ENCODE peak calls at places on chromosomes 7 and 10, in four cellular contexts. L, V, R and T are unnamed samples.

GRCh38 chr7:121058975-121059374 is 70.5 kb downstream of the CPED1 start:
- DNase-seq in L (no peak), V (no peak), R (no peak), T (no peak)

GRCh38 chr10:33460461-33461294 is 126.2 kb upstream of the NRP1 start:
- DNase-seq in L (no peak), V (no peak), R (no peak), T (no peak)

GRCh38 chr7:112452102-112452888 is 2.0 kb downstream of the IFRD1 start:
- DNase-seq in L (peak), V (no peak), R (peak), T (peak)

GRCh38 chr7:134919240-134919641 is 67.1 kb upstream of the AGBL3 start:
- DNase-seq in L (no peak), V (no peak), R (no peak), T (no peak)

GRCh38 chr7:95427914-95428516 is 6.8 kb downstream of the PON2 start:
- DNase-seq in L (no peak), V (no peak), R (peak), T (no peak)

GRCh38 chr7:30924624-30925023 is 13.0 kb downstream of the AQP1 start:
- DNase-seq in L (no peak), V (no peak), R (no peak), T (no peak)

GRCh38 chr10:49310460-49310859 is 11.5 kb downstream of the C10orf71 start:
- DNase-seq in L (no peak), V (no peak), R (no peak), T (no peak)

GRCh38 chr10:8444630-8445029 is 390.1 kb downstream of the GATA3 start:
- DNase-seq in L (no peak), V (no peak), R (no peak), T (peak)

GRCh38 chr7:81908220-81908619 is 138.4 kb upstream of the HGF start:
- DNase-seq in L (no peak), V (no peak), R (no peak), T (no peak)

GRCh38 chr10:101557541-101557940 is 30.5 kb downstream of the POLL start:
- DNase-seq in L (no peak), V (no peak), R (no peak), T (no peak)

GRCh38 chr10:117215079-117215478 is 17.8 kb downstream of the KCNK18 start:
- DNase-seq in L (no peak), V (no peak), R (no peak), T (no peak)

GRCh38 chr7:82293467-82293866 is 150.1 kb downstream of the CACNA2D1 start:
- DNase-seq in L (no peak), V (no peak), R (no peak), T (no peak)

GRCh38 chr10:91613411-91614253 is 19.2 kb downstream of the PPP1R3C start:
- DNase-seq in L (peak), V (no peak), R (no peak), T (no peak)

GRCh38 chr7:92644406-92645113 is 54.4 kb upstream of the FAM133B start:
- DNase-seq in L (no peak), V (no peak), R (no peak), T (no peak)

GRCh38 chr7:135508853-135509588 is 881 bp downstream of the CNOT4 start:
- DNase-seq in L (peak), V (peak), R (peak), T (peak)

GRCh38 chr7:120988591-120989299 is at the start of gene CPED1:
- DNase-seq in L (peak), V (no peak), R (peak), T (peak)

GRCh38 chr7:1070544-1071342 is 17.2 kb upstream of the GPER1 start:
- DNase-seq in L (no peak), V (no peak), R (no peak), T (no peak)

DNA sequence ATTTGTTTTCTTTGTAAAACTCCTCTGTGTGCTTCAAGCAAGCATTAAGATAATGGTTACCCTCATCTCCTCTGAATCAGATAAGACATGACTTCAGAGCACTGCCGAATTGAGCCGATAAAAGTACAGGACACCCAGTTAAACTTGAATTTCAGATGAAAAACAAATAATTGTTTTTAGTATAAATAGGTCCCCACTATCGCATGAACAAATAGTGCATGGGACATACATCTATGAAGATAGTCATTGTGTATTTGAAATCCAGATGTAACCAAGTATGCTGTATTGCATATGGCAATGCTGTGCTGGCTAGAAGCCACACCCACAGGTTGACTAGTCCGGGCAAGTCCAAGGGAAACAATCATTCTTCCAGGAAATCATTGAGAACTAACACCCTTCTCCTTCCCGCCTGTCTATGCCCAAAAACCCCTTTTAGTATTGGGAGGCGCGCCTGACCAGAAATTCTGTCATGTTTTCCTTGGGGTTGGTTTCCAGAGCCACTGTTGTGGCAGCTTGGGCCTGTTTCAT is 12.6 kb upstream of the FGFR2 start:
- DNase-seq in L (no peak), V (no peak), R (no peak), T (no peak)
- TF ChIP-seq SP1 in L (no peak), V (no peak), R (no peak), T (no peak)

GRCh38 chr10:26440091-26440445 is 1.9 kb downstream of the APBB1IP start:
- DNase-seq in L (no peak), V (no peak), R (no peak), T (no peak)

GRCh38 chr10:26439436-26440090 is 1.4 kb downstream of the APBB1IP start:
- DNase-seq in L (no peak), V (no peak), R (no peak), T (no peak)

GRCh38 chr10:26437637-26438461 is at the start of gene APBB1IP:
- DNase-seq in L (no peak), V (peak), R (no peak), T (no peak)

GRCh38 chr10:26436848-26437247 is 1.3 kb upstream of the APBB1IP start:
- DNase-seq in L (no peak), V (no peak), R (no peak), T (no peak)

DNA sequence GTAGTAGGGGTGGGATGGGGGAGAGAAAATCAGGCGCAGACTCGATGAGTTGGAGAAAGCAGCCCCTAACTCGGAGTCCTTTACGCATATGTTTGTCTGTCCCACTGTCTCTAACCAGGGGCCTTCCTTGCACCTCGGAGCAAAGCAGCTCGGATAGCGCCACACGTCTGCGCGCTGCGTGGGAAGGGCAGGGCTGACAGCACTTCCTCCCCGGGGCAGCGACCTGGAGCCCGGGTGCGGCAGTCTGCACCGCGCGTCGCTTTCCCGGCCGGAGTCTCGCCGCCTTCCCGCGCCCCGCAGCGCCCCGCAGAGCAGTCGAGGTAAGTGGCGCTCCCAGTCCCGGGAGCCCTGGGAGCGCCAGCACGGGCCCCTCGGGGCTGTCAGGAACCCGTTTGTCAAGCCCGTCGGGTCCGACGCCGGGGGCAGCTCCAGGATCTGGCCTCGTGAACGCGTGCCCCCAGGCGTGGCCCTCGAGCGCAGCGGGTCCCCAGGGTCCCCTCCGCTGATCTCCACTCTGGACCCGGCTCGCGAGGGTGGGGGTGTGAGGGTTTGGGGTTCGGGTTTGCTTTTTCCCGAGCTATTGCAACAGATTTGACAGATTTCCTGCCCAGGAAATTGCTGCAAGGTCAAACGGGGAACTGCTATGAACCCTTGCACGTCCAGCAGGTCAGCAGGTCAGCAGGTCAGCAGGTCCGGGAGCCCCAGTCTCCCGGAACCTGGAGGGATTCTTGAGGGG is 561 bp downstream of the APBB1IP start:
- DNase-seq in L (no peak), V (no peak), R (no peak), T (no peak)
- TF ChIP-seq TARDBP in L (no peak), V (no peak), R (no peak), T (no peak)

DNA sequence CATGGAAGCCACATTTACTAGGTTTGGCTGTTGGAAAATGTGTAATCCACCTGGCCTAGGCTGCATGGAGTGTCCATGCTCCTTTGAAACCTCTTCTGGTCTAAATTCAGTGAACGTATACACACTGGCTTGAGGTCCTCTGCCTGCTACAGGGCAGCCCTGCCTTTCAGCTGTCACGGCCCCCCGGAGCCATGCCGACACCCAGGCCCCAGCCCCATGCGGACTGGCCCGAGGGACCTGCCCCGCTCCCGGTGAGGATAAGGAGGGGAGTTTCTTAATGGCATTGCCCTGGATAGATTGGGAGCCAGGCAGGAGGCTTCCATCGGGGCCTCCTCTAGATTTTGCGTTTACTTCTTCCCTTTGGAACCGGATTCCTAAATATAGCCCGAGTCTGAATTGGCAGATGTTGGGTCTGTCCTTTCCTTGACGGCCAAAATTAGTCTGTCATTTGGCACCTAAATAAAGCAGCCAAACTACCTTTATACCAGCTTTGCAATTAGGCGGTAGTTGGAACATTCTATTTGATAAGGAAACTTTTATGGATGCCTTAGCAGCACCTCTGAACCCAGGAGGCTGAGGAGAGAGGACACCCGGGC is 72.1 kb upstream of the SH2B2 start:
- DNase-seq in L (no peak), V (no peak), R (no peak), T (no peak)
- TF ChIP-seq SP1 in L (no peak), V (no peak), R (no peak), T (no peak)

GRCh38 chr7:11969627-11970026 is 137.6 kb upstream of the THSD7A start:
- DNase-seq in L (no peak), V (no peak), R (no peak), T (no peak)
- TF ChIP-seq TARDBP in L (no peak), V (no peak), R (no peak), T (no peak)